ENCODE peak calls at places on chromosomes 5 and 9, in seven cellular contexts. G, K, R, H, L, T and E are unnamed samples.
A peak's percentile ranks its signal among the peaks of the same experiment; 100 is the strongest.

GRCh38 chr9:137062384-137062783 is 8.0 kb downstream of the SAPCD2 start:
- DNase-seq in G (no peak), K (no peak), R (no peak), H (no peak), L (peak; percentile 90), T (no peak), E (no peak)

GRCh38 chr9:696332-697090 is 145.0 kb upstream of the DMRT1 start:
- DNase-seq in G (peak; percentile 88), K (no peak), R (no peak), H (no peak), L (peak; percentile 55), T (peak; percentile 32), E (no peak)

GRCh38 chr9:98694943-98695342 is 13.8 kb downstream of the GABBR2 start:
- DNase-seq in G (no peak), K (no peak), R (no peak), H (no peak), L (no peak), T (no peak), E (no peak)

GRCh38 chr9:14087576-14087975 is 226.4 kb downstream of the NFIB start:
- DNase-seq in G (no peak), K (no peak), R (no peak), H (no peak), L (no peak), T (no peak), E (no peak)

GRCh38 chr5:53481887-53482716 is 1.7 kb downstream of the FST start:
- DNase-seq in G (peak; percentile 89), K (peak; percentile 78), R (peak; percentile 32), H (peak; percentile 75), L (peak; percentile 52), T (peak; percentile 57), E (peak; percentile 87)

GRCh38 chr9:14343948-14344547 is 30.1 kb upstream of the NFIB start:
- DNase-seq in G (no peak), K (no peak), R (no peak), H (no peak), L (no peak), T (no peak), E (no peak)

GRCh38 chr5:154712518-154713437 is 42.4 kb upstream of the LARP1 start:
- DNase-seq in G (peak; percentile 56), K (peak; percentile 88), R (peak; percentile 46), H (peak; percentile 89), L (peak; percentile 41), T (peak; percentile 84), E (no peak)

GRCh38 chr9:136712690-136713554 is 550 bp downstream of the DIPK1B start:
- DNase-seq in G (no peak), K (no peak), R (no peak), H (no peak), L (no peak), T (no peak), E (no peak)

GRCh38 chr9:98908897-98909634 is 34.6 kb upstream of the COL15A1 start:
- DNase-seq in G (no peak), K (no peak), R (no peak), H (no peak), L (no peak), T (no peak), E (no peak)

GRCh38 chr5:108381034-108381954 is 604 bp downstream of the FBXL17 start:
- DNase-seq in G (peak; percentile 83), K (peak; percentile 84), R (peak; percentile 10), H (peak; percentile 74), L (peak; percentile 59), T (peak; percentile 49), E (peak; percentile 88)

GRCh38 chr5:76608833-76609232 is 14.4 kb downstream of the F2RL2 start:
- DNase-seq in G (no peak), K (no peak), R (peak; percentile 8), H (no peak), L (no peak), T (no peak), E (no peak)

GRCh38 chr5:2466966-2467365 is 284.5 kb downstream of the IRX2 start:
- DNase-seq in G (no peak), K (no peak), R (no peak), H (no peak), L (no peak), T (no peak), E (no peak)

DNA sequence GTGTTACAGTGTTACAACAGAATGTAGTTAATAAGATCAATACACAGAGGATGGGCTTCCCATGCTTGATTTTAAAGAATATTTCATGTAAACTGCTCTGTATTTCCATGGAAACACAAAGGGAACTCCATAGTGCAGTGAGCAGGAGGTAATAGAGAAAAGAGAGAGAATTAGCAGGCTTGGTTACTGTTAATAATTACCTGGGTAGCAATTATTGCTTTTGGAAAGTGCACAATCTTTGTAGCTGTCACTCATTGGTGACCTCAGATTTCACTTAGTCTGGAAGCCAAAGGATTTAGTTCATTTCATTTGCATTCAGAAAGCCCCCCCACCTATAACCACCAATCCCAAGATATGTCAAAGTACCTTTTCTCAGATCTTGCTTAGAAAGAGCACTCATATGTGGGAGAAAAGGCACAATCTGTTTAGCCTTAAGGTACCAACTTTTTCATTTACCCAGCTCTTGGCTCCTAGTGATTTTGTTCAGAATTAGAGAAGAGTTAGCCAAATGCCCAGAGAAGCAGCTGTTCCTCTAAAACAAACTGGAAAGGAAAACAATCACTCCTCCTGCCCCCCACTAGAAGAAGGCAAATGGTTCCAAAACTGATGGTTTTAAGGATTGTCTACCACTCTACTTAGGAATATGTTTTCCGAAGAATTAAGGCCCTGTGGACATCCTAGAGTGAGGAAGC is 234.5 kb upstream of the SLC24A2 start:
- DNase-seq in G (no peak), K (no peak), R (no peak), H (no peak), L (no peak), T (no peak), E (no peak)
- TF ChIP-seq POLR2AphosphoS5 in G (no peak), K (no peak), R (no peak), H (no peak), L (no peak), T (no peak), E (no peak)

GRCh38 chr5:128539038-128539429 is 989 bp upstream of the FBN2 start:
- DNase-seq in G (no peak), K (no peak), R (no peak), H (no peak), L (no peak), T (no peak), E (no peak)
- H3K4me3 ChIP-seq in G (peak overlapping the region; percentile 59), K (peak overlapping the region; percentile 43), R (no peak overlapping the region), H (peak overlapping the region; percentile 64), L (peak overlapping the region; percentile 42), T (peak overlapping the region; percentile 38), E (peak overlapping the region; percentile 62)

DNA sequence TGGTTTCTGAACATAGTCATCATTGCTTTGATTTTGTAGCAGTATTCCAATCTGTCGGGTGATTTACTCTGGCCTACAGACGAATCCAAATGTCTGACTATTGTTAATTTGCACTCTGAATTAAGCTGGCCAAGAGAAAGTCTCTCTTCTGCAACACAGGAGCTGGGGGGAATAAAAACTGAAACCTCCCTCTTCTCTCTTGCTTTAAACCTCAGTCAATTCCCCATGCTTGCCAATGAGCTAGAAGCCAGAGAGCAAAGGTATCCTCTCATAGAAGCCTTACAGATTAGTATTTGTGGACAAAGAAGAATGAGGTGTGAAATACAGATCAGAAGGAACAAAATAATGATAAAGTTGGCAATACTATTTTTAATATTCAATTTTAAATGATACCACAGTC is 353.9 kb upstream of the CDH10 start:
- DNase-seq in G (no peak), K (no peak), R (no peak), H (no peak), L (no peak), T (no peak), E (no peak)
- TF ChIP-seq POLR2AphosphoS5 in G (no peak), K (no peak), R (no peak), H (no peak), L (no peak), T (no peak), E (no peak)

GRCh38 chr9:80650964-80651555 is 1038.3 kb downstream of the TLE1 start:
- DNase-seq in G (no peak), K (no peak), R (no peak), H (no peak), L (no peak), T (no peak), E (no peak)
- H3K4me3 ChIP-seq in G (no peak overlapping the region), K (no peak overlapping the region), R (no peak overlapping the region), H (no peak overlapping the region), L (no peak overlapping the region), T (no peak overlapping the region), E (no peak overlapping the region)

DNA sequence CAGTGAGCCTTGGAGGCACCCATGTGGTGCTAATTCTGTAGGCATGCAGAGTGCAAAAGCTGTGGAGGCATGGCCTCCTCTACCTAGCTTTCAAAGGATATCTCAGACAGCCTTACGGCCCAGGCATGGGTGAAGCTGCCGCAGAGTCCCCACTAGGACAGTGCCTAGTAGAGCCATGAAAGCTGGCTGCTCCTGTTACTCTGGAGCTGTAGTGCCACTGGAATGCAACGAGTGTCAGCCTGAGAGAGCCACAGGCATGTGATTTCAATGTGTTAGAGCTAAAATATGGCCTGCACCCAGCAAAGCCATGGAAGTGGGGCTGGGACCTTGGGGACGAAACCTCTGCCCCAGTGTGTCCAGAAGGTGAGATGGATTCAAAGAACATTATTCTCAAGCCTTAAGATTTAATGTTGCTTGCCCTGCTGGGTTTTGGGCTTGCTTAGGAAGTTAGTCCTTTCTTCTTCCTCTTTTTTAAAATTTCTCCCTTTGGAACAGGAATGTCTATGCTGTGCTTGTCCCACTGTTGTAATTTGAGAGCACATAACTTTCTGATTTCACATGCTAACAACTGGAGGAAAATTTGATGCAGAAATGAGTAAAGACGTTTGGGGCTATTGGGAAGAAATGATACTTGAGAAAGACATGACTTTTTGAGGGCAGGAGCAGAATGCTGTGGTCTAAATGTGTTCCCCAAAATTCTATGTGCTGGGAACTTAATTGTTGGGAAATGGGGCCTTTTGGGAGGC is 298.4 kb downstream of the PSAT1 start:
- DNase-seq in G (no peak), K (no peak), R (no peak), H (no peak), L (no peak), T (no peak), E (no peak)
- TF ChIP-seq POLR2AphosphoS5 in G (no peak), K (no peak), R (no peak), H (no peak), L (no peak), T (no peak), E (no peak)